ENCODE peak calls at places on chromosome 12, in four cellular contexts. S, L, U and P are unnamed samples.

GRCh38 chr12:104957388-104958008 is 592 bp downstream of the SLC41A2 start:
- DNase-seq in S (peak; percentile 18), L (no peak), U (no peak), P (no peak)

GRCh38 chr12:123941000-123941399 is 31.6 kb downstream of the CCDC92 start:
- DNase-seq in S (no peak), L (no peak), U (no peak), P (no peak)

GRCh38 chr12:108618079-108618952 is 15.4 kb downstream of the SELPLG start:
- DNase-seq in S (peak; percentile 88), L (peak; percentile 81), U (peak; percentile 83), P (peak; percentile 88)

GRCh38 chr12:90989617-90990232 is 15.0 kb downstream of the EPYC start:
- DNase-seq in S (no peak), L (no peak), U (no peak), P (no peak)

GRCh38 chr12:57149309-57149900 is 2.0 kb upstream of the LRP1-AS start:
- DNase-seq in S (peak; percentile 82), L (no peak), U (peak; percentile 61), P (no peak)

GRCh38 chr12:4024701-4025419 is 151.7 kb upstream of the PARP11 start:
- DNase-seq in S (no peak), L (no peak), U (no peak), P (peak; percentile 95)

GRCh38 chr12:101019667-101020066 is 190.4 kb downstream of the SLC5A8 start:
- DNase-seq in S (no peak), L (no peak), U (no peak), P (no peak)

GRCh38 chr12:55685671-55686070 is 22.0 kb downstream of the ITGA7 start:
- DNase-seq in S (no peak), L (no peak), U (no peak), P (no peak)

GRCh38 chr12:131137836-131138637 is 184.3 kb downstream of the ADGRD1 start:
- DNase-seq in S (no peak), L (no peak), U (no peak), P (peak; percentile 5)

GRCh38 chr12:94955193-94955592 is 48.3 kb downstream of the NDUFA12 start:
- DNase-seq in S (no peak), L (no peak), U (no peak), P (no peak)

GRCh38 chr12:104722541-104723534 is 235.3 kb downstream of the SLC41A2 start:
- DNase-seq in S (peak; percentile 42), L (no peak), U (no peak), P (peak; percentile 83)

GRCh38 chr12:82627799-82628198 is 58.9 kb upstream of the TMTC2 start:
- DNase-seq in S (peak; percentile 15), L (no peak), U (peak; percentile 38), P (peak; percentile 65)

GRCh38 chr12:65952737-65953209 is 128.5 kb downstream of the HMGA2 start:
- DNase-seq in S (peak; percentile 36), L (no peak), U (peak; percentile 87), P (no peak)

GRCh38 chr12:89244536-89244935 is 107.8 kb downstream of the DUSP6 start:
- DNase-seq in S (peak; percentile 79), L (no peak), U (peak; percentile 64), P (peak; percentile 72)

GRCh38 chr12:19937161-19937560 is 431.2 kb upstream of the PDE3A start:
- DNase-seq in S (no peak), L (no peak), U (no peak), P (no peak)

GRCh38 chr12:77496714-77497113 is 334.0 kb upstream of the NAV3 start:
- DNase-seq in S (no peak), L (no peak), U (no peak), P (no peak)
- H3K4me2 ChIP-seq in S (no peak overlapping the region), L (no peak overlapping the region), U (no peak overlapping the region), P (no peak overlapping the region)

DNA sequence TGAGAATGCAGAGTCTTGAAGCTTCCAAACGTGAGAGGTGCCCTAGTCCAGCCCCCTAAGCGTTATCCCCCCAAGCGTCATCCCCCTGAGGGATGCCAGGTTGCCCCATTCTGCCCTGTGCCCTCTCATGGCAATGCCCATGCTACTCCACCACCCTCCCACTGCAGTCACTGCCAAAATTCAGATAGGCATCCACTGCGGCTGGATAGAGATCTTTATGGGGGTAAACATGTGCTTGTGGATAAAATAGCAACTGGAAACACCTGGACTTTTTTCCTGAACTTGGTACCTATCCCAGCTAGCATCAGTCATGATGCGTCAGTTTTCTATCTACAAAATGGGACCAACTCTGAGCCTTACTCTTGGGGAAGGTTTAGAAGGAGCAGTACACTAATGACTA is 92.7 kb upstream of the HOXC13 start:
- DNase-seq in S (no peak), L (no peak), U (no peak), P (no peak)
- H3K4ac ChIP-seq in S (no peak overlapping the region), L (no peak overlapping the region), U (no peak overlapping the region), P (no peak overlapping the region)

GRCh38 chr12:132268674-132269073 is 60.7 kb downstream of the GALNT9 start:
- DNase-seq in S (no peak), L (no peak), U (no peak), P (no peak)
- H3K4me2 ChIP-seq in S (no peak overlapping the region), L (peak overlapping the region; percentile 18), U (no peak overlapping the region), P (no peak overlapping the region)

GRCh38 chr12:130044991-130045621 is 117.2 kb upstream of the FZD10 start:
- DNase-seq in S (no peak), L (peak; percentile 36), U (no peak), P (peak; percentile 82)

GRCh38 chr12:130049666-130050065 is 112.6 kb upstream of the FZD10 start:
- DNase-seq in S (no peak), L (no peak), U (no peak), P (peak; percentile 58)

GRCh38 chr12:130041983-130042812 is 120.1 kb upstream of the FZD10 start:
- DNase-seq in S (no peak), L (peak; percentile 57), U (no peak), P (peak; percentile 63)

DNA sequence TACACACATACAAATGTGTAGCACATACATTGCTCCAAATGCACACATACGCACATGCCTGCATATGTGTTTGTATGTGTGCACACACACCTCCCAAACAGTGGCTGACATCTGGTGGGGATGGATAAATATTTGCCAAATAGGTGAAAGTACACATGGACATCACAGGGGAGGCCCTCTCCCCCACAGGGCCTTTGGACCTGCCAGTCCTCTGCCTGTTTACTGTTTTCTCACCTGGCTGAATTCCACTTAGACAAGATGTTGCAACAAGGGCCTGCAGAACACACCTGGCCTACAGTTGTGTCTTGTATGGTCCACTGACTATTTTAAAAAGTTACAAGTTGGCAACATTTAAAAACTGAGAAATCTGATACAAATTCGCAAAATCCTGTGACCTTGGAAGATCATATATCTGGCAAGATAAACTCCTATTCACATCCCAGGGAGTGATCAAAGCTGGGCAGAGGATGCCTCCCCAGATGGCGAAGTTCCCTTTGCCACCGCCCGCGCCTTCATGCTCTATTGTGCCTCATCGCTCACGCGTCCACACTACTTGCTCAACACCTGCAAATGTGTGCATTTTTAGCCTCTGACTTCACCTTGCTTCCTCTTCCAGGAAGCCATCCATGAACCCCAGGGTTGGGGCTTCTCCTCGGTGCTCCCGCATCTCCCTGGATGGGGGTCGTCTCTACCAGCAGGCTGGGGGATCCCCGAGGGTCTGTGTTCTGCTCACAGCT is 118.4 kb upstream of the FZD10 start:
- DNase-seq in S (no peak), L (no peak), U (no peak), P (no peak)
- H3K4ac ChIP-seq in S (no peak overlapping the region), L (no peak overlapping the region), U (no peak overlapping the region), P (no peak overlapping the region)